ENCODE peak calls at places on chromosomes 7 and 10, in five cellular contexts. T is A549, F is K562, Y is GM12878, G is HepG2. Z is an unnamed sample.

GRCh38 chr7:30877010-30877740 is 34.5 kb upstream of the AQP1 start:
- DNase-seq in T (no peak), F (no peak), Y (no peak), G (no peak), Z (no peak)

GRCh38 chr10:51700228-51700835 is 937 bp upstream of the CSTF2T start:
- DNase-seq in T (no peak), F (peak; percentile 49), Y (no peak), G (no peak), Z (no peak)

GRCh38 chr7:141483044-141483443 is 68.2 kb upstream of the AGK start:
- DNase-seq in T (no peak), F (no peak), Y (no peak), G (peak; percentile 12), Z (no peak)

GRCh38 chr10:133126431-133127290 is 33.4 kb upstream of the KNDC1 start:
- DNase-seq in T (no peak), F (no peak), Y (no peak), G (no peak), Z (no peak)

GRCh38 chr7:48454750-48455192 is 283.5 kb downstream of the ABCA13 start:
- DNase-seq in T (no peak), F (peak; percentile 40), Y (no peak), G (no peak), Z (no peak)

GRCh38 chr7:95718556-95719410 is 53.6 kb upstream of the DYNC1I1 start:
- DNase-seq in T (peak; percentile 21), F (peak; percentile 15), Y (no peak), G (no peak), Z (no peak)

GRCh38 chr10:62492012-62492869 is 118.1 kb downstream of the ZNF365 start:
- DNase-seq in T (no peak), F (peak; percentile 12), Y (peak; percentile 25), G (peak; percentile 16), Z (no peak)

GRCh38 chr10:119441921-119442757 is 100.4 kb downstream of the RGS10 start:
- DNase-seq in T (no peak), F (no peak), Y (no peak), G (no peak), Z (no peak)

GRCh38 chr7:120989571-120990220 is 1.2 kb downstream of the CPED1 start:
- DNase-seq in T (no peak), F (peak; percentile 65), Y (no peak), G (no peak), Z (no peak)

GRCh38 chr10:120517881-120518484 is 61.0 kb downstream of the PLPP4 start:
- DNase-seq in T (no peak), F (no peak), Y (no peak), G (no peak), Z (no peak)

GRCh38 chr10:44240766-44241165 is 144.1 kb downstream of the CXCL12 start:
- DNase-seq in T (no peak), F (no peak), Y (no peak), G (no peak), Z (no peak)

GRCh38 chr10:93313798-93314197 is 168.3 kb downstream of the MYOF start:
- DNase-seq in T (no peak), F (no peak), Y (peak; percentile 34), G (no peak), Z (no peak)

GRCh38 chr7:45574521-45575500 is 643 bp downstream of the ADCY1 start:
- DNase-seq in T (peak; percentile 50), F (peak; percentile 55), Y (no peak), G (peak; percentile 35), Z (no peak)

GRCh38 chr10:60446855-60447254 is 57.2 kb upstream of the ANK3 start:
- DNase-seq in T (no peak), F (no peak), Y (no peak), G (no peak), Z (no peak)

GRCh38 chr10:96188911-96189310 is 58.8 kb downstream of the ZNF518A start:
- DNase-seq in T (no peak), F (no peak), Y (no peak), G (no peak), Z (no peak)

GRCh38 chr10:21860718-21861117 is 142.8 kb downstream of the DNAJC1 start:
- DNase-seq in T (no peak), F (no peak), Y (peak; percentile 3), G (no peak), Z (no peak)

GRCh38 chr10:12048547-12048946 is 5.9 kb upstream of the UPF2 start:
- DNase-seq in T (no peak), F (no peak), Y (peak; percentile 69), G (no peak), Z (no peak)

GRCh38 chr7:103117016-103117415 is 31.9 kb downstream of the NAPEPLD start:
- DNase-seq in T (no peak), F (no peak), Y (no peak), G (no peak), Z (no peak)

GRCh38 chr10:82390866-82391658 is 516.1 kb downstream of the NRG3 start:
- DNase-seq in T (no peak), F (no peak), Y (no peak), G (no peak), Z (no peak)

GRCh38 chr10:3806603-3807002 is 21.6 kb upstream of the KLF6 start:
- DNase-seq in T (no peak), F (no peak), Y (no peak), G (peak; percentile 39), Z (no peak)

GRCh38 chr10:100506596-100507356 is 12.9 kb downstream of the SEC31B start:
- DNase-seq in T (peak; percentile 35), F (no peak), Y (no peak), G (no peak), Z (no peak)

GRCh38 chr10:15369642-15370211 is 1.4 kb downstream of the FAM171A1 start:
- DNase-seq in T (no peak), F (no peak), Y (no peak), G (no peak), Z (no peak)

GRCh38 chr10:72688208-72688651 is 3.7 kb upstream of the MCU start:
- DNase-seq in T (peak; percentile 91), F (peak; percentile 55), Y (no peak), G (peak; percentile 86), Z (no peak)

GRCh38 chr10:114694735-114695134 is 36.7 kb upstream of the ABLIM1 start:
- DNase-seq in T (peak; percentile 73), F (peak; percentile 29), Y (no peak), G (peak; percentile 35), Z (peak; percentile 81)
- TF ChIP-seq KDM1A in T (no peak), F (no peak), Y (no peak), G (no peak), Z (no peak)

DNA sequence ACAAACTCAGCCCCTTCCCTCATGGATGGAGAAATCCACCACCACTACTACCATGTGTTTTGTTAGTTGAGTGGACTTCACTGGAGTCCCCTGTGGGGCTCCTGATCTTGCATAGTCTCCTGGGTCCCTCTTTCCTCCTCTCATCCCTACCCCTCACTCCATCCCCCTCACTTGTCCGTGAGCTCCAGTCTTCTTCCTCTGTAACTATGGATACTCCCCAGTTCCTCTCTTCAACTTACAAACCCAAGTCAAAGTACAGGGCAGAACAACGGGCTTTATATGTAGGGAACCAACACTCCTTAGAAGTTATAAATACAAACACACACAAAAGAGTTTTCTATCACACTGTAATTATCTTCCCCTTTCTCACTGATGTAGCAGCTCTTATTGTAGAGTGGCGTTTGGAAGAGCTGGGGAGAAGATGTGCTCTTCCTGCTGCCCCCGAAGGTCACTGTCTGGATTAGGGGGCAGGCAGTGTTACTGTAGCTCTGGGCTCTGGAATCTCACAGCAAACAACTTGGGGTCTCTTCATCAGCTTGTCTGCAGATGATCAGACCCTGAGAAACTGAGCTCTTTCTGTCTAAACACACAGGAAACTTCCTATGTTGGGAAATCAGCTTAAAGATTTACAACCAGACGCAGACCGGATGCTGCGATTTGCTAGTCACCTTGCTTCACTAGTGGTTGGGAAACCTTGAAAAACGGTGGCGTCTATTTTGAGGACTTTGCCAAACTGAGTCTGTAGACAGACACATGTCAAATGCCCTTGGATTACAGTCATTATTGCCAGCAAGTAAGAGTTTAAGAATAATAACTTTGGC is 13.6 kb downstream of the SNX10 start:
- DNase-seq in T (no peak), F (no peak), Y (no peak), G (peak; percentile 83), Z (no peak)
- TF ChIP-seq RFX5 in T (no peak), F (no peak), Y (no peak), G (no peak), Z (no peak)

GRCh38 chr7:13778967-13779366 is 210.5 kb downstream of the ETV1 start:
- DNase-seq in T (no peak), F (no peak), Y (no peak), G (no peak), Z (no peak)
- TF ChIP-seq KDM1A in T (no peak), F (no peak), Y (no peak), G (no peak), Z (no peak)

GRCh38 chr10:126073606-126074005 is 177.2 kb downstream of the FANK1 start:
- DNase-seq in T (no peak), F (no peak), Y (no peak), G (no peak), Z (no peak)
- TF ChIP-seq RFX5 in T (no peak), F (no peak), Y (no peak), G (no peak), Z (no peak)

DNA sequence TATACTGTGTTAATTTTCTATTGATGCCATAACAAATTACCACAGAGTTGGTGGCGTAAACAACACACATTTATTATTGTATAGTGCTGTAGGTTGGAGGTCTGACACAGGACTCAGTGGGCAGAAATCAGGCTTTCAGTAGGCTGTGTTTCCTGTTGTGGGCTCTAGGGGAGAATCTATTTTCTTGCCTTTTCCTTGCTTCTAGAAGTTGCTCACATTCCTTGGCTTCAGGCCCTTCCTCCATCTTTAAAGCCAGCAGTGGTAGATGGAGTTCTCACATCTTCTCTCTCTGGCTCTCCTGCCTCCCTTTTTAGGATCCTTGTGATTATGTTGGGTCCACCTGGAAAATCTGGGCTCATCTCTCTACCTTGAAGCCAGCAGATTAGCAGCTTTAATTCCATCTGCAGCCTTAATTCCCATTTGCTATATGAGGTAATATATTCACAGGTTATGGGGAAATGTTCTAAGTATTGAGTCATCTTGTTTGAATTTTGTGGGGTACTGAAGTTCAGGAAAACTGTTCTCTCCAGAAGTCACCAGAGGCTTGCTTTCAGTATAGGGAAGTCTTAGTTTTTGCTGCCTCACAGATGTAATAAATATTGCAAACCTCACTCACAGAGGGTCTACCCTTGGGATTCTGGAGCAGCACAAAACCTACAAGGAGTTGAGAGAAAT is 38.9 kb downstream of the CCNY start:
- DNase-seq in T (no peak), F (no peak), Y (no peak), G (no peak), Z (peak; percentile 10)
- TF ChIP-seq KDM1A in T (no peak), F (no peak), Y (no peak), G (no peak), Z (no peak)

DNA sequence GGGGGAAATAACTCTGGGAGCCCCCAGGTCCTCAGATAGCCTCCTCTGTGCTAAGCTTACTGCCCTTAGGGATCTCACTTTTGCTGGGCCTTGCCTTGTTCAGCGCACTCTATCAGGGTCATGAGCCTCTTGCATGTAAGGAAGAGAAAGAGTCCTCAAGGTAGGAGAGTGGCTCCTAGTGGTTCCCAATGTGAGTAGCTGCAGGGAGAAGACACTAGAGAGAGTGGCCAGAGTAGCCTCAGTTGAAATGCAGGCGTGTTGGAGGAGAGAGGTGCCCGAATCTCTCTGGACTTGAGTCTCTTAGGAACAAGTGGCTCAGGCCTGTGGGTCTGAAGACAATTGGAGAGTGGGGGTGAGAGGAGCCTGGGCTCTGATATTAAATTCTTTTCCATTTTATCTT is 94.3 kb upstream of the SORCS3 start:
- DNase-seq in T (no peak), F (no peak), Y (no peak), G (no peak), Z (no peak)
- TF ChIP-seq RFX5 in T (no peak), F (no peak), Y (no peak), G (no peak), Z (no peak)

Z was measured in H1.